ENCODE peak calls at places on chromosomes 4 and X, in ten cellular contexts. J, T, N, I, W, G, U, D, F and L are unnamed samples.

GRCh38 chr4:22987861-22988260 is 295.1 kb downstream of the GBA3 start:
- DNase-seq in T (no peak), F (no peak), D (no peak), I (no peak), G (no peak), U (no peak), J (no peak), N (no peak), W (no peak), L (no peak)

GRCh38 chr4:5186584-5187170 is 135.4 kb downstream of the STK32B start:
- DNase-seq in D (no peak), N (no peak), F (no peak), G (no peak), T (no peak), U (no peak), I (no peak), W (no peak), J (no peak), L (no peak)

GRCh38 chr4:90943311-90943710 is 816.1 kb downstream of the CCSER1 start:
- DNase-seq in I (no peak), U (no peak), N (no peak), D (no peak), J (no peak), T (no peak), F (no peak), G (no peak), W (no peak), L (no peak)

GRCh38 chr4:85368932-85369331 is 106.0 kb upstream of the ARHGAP24 start:
- DNase-seq in T (no peak), W (no peak), U (no peak), G (no peak), F (no peak), D (no peak), N (no peak), I (no peak), J (no peak), L (no peak)

GRCh38 chr4:2535386-2536192 is 858 bp upstream of the FAM193A start:
- DNase-seq in I (no peak), G (peak), U (peak), N (peak), W (no peak), F (peak), T (peak), D (peak), J (peak), L (no peak)

GRCh38 chr4:27692098-27692679 is 831.5 kb downstream of the STIM2 start:
- DNase-seq in W (peak), I (peak), G (peak), D (no peak), U (no peak), T (no peak), N (no peak), F (no peak), J (peak), L (no peak)

GRCh38 chr4:14125375-14126129 is 498.0 kb upstream of the BOD1L1 start:
- DNase-seq in D (no peak), N (no peak), I (no peak), W (no peak), F (no peak), G (no peak), U (no peak), J (peak), T (no peak), L (no peak)

GRCh38 chr4:40553995-40554394 is 75.7 kb downstream of the RBM47 start:
- DNase-seq in U (no peak), N (no peak), J (no peak), F (no peak), D (no peak), I (no peak), T (peak), W (no peak), G (no peak), L (no peak)

GRCh38 chr4:88187766-88188165 is 29.3 kb upstream of the ABCG2 start:
- DNase-seq in D (no peak), T (no peak), I (no peak), J (no peak), W (no peak), G (no peak), N (no peak), U (no peak), F (no peak), L (no peak)

GRCh38 chrX:13741695-13742094 is 7.1 kb downstream of the OFD1 start:
- DNase-seq in W (no peak), J (no peak), F (no peak), U (no peak), T (no peak), I (no peak), N (no peak), D (no peak), G (no peak), L (no peak)